ENCODE peak calls at places on chromosome 2, in five cellular contexts. One of them, this sample, is unnamed.

GRCh38 chr2:216786676-216787075 is 73.2 kb downstream of the TNP1 start:
- DNase-seq in GM23248: no peak
- DNase-seq in OCI-LY7: no peak
- DNase-seq in PC-3: no peak
- DNase-seq in GM23338: no peak
- DNase-seq in this sample: no peak

GRCh38 chr2:80303825-80304521 is 579 bp downstream of the LRRTM1 start:
- DNase-seq in PC-3: no peak
- DNase-seq in GM23248: peak
- DNase-seq in GM23338: peak
- DNase-seq in OCI-LY7: no peak
- DNase-seq in this sample: no peak

GRCh38 chr2:112045446-112046014 is 9.5 kb upstream of the TMEM87B start:
- DNase-seq in GM23248: no peak
- DNase-seq in PC-3: no peak
- DNase-seq in OCI-LY7: no peak
- DNase-seq in GM23338: no peak
- DNase-seq in this sample: no peak

GRCh38 chr2:110116033-110116710 is 550 bp upstream of the MALL start:
- DNase-seq in GM23248: peak
- DNase-seq in PC-3: peak
- DNase-seq in GM23338: peak
- DNase-seq in OCI-LY7: no peak
- DNase-seq in this sample: peak

GRCh38 chr2:1605102-1605501 is 139.2 kb downstream of the PXDN start:
- DNase-seq in OCI-LY7: no peak
- DNase-seq in PC-3: no peak
- DNase-seq in GM23248: peak
- DNase-seq in GM23338: peak
- DNase-seq in this sample: no peak

GRCh38 chr2:127700527-127701192 is 637 bp upstream of the SFT2D3 start:
- DNase-seq in OCI-LY7: peak
- DNase-seq in PC-3: peak
- DNase-seq in GM23248: peak
- DNase-seq in GM23338: peak
- DNase-seq in this sample: peak

GRCh38 chr2:55120634-55121359 is 70.5 kb upstream of the RTN4 start:
- DNase-seq in GM23338: no peak
- DNase-seq in GM23248: peak
- DNase-seq in OCI-LY7: no peak
- DNase-seq in PC-3: no peak
- DNase-seq in this sample: peak

GRCh38 chr2:123495241-123495640 is 529.8 kb upstream of the CNTNAP5 start:
- DNase-seq in PC-3: peak
- DNase-seq in OCI-LY7: no peak
- DNase-seq in GM23248: no peak
- DNase-seq in GM23338: no peak
- DNase-seq in this sample: no peak

GRCh38 chr2:219398721-219399333 is 11.1 kb upstream of the DNPEP start:
- DNase-seq in PC-3: peak
- DNase-seq in OCI-LY7: no peak
- DNase-seq in GM23248: peak
- DNase-seq in GM23338: no peak
- DNase-seq in this sample: peak

GRCh38 chr2:223649941-223650530 is 47.9 kb upstream of the SCG2 start:
- DNase-seq in GM23248: no peak
- DNase-seq in GM23338: no peak
- DNase-seq in PC-3: no peak
- DNase-seq in OCI-LY7: no peak
- DNase-seq in this sample: no peak

GRCh38 chr2:43826305-43827250 is 12.1 kb downstream of the ABCG5 start:
- DNase-seq in GM23248: no peak
- DNase-seq in GM23338: no peak
- DNase-seq in PC-3: no peak
- DNase-seq in OCI-LY7: no peak
- DNase-seq in this sample: no peak

GRCh38 chr2:207744451-207744850 is 25.3 kb downstream of the FZD5 start:
- DNase-seq in GM23248: no peak
- DNase-seq in PC-3: no peak
- DNase-seq in GM23338: no peak
- DNase-seq in OCI-LY7: no peak
- DNase-seq in this sample: no peak

GRCh38 chr2:205347899-205348298 is 334.4 kb upstream of the NRP2 start:
- DNase-seq in PC-3: no peak
- DNase-seq in OCI-LY7: no peak
- DNase-seq in GM23338: no peak
- DNase-seq in GM23248: no peak
- DNase-seq in this sample: no peak

GRCh38 chr2:42368817-42369550 is 8.0 kb upstream of the COX7A2L start:
- DNase-seq in GM23338: no peak
- DNase-seq in PC-3: peak
- DNase-seq in GM23248: no peak
- DNase-seq in OCI-LY7: no peak
- DNase-seq in this sample: no peak

GRCh38 chr2:72146357-72147302 is 1.0 kb downstream of the CYP26B1 start:
- DNase-seq in GM23338: peak
- DNase-seq in PC-3: no peak
- DNase-seq in GM23248: no peak
- DNase-seq in OCI-LY7: no peak
- DNase-seq in this sample: peak

GRCh38 chr2:144513388-144514100 is 6.4 kb downstream of the ZEB2 start:
- DNase-seq in OCI-LY7: no peak
- DNase-seq in PC-3: no peak
- DNase-seq in GM23338: peak
- DNase-seq in GM23248: peak
- DNase-seq in this sample: peak

GRCh38 chr2:191264647-191265079 is 19.5 kb downstream of the MYO1B start:
- DNase-seq in GM23248: peak
- DNase-seq in PC-3: peak
- DNase-seq in GM23338: no peak
- DNase-seq in OCI-LY7: no peak
- DNase-seq in this sample: no peak

GRCh38 chr2:65435625-65436168 is 3.3 kb upstream of the SPRED2 start:
- DNase-seq in GM23338: peak
- DNase-seq in OCI-LY7: peak
- DNase-seq in GM23248: peak
- DNase-seq in PC-3: peak
- DNase-seq in this sample: peak

GRCh38 chr2:181005809-181006208 is 25.4 kb downstream of the UBE2E3 start:
- DNase-seq in OCI-LY7: no peak
- DNase-seq in GM23338: no peak
- DNase-seq in GM23248: no peak
- DNase-seq in PC-3: no peak
- DNase-seq in this sample: no peak

GRCh38 chr2:15955232-15955983 is 15.1 kb downstream of the MYCN start:
- DNase-seq in OCI-LY7: no peak
- DNase-seq in PC-3: no peak
- DNase-seq in GM23248: no peak
- DNase-seq in GM23338: no peak
- DNase-seq in this sample: no peak

DNA sequence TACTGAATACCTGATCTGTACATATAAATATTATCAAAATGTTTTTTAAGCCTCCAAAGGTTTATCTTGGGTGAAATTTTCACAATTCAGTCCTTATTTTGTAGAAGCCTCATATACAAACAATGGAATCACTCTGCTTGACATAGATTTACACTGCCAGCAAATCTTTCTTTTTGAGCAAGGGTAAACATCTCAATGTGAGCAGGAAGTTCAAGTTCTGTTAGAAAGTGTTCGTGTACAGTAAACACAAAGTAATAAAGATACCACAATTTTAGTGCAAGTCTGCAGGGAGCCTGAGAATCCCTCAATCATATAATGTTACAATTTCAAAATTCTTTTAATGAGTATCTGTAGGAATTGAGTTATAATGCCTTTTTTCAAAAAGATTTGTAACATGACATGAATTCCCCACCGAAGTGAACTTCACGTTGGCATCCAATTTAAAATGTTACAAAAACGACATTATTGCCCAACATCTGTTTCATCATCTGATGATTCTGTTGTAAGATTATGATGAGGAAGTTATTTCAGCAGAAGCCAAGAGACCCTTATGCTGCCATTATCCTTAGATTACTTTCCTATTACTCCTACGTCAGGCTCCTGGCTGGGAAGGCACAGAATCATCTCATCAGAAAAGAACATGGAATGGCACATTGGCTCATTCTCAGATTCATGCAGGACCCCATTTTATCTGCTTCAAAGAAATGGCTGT is 283.9 kb upstream of the ACVR2A start:
- DNase-seq in GM23338: no peak
- DNase-seq in GM23248: peak
- DNase-seq in OCI-LY7: no peak
- DNase-seq in PC-3: no peak
- DNase-seq in this sample: no peak
- TF ChIP-seq EZH2phosphoT487 in GM23338: no peak
- TF ChIP-seq EZH2phosphoT487 in GM23248: no peak
- TF ChIP-seq EZH2phosphoT487 in OCI-LY7: no peak
- TF ChIP-seq EZH2phosphoT487 in PC-3: no peak
- TF ChIP-seq EZH2phosphoT487 in this sample: no peak

DNA sequence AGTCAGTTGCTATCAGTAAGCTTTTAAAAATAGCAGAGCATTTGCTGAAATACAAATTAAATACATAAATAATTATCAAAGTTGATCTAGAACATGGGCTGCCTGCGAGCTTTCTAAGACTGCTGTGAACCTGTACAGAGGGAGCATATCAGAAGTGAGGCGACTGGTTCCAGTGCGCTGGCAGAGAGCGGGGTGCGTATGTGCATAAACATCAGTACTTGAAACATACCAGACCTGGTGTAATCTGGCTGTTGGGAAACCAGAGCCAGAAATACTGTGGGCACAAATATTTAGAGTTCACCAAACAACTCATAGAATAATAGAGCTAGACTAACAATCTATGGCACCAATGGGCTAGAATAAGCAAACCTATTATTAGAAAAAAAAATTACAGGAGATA is 27.3 kb downstream of the PDIA6 start:
- DNase-seq in GM23338: no peak
- DNase-seq in OCI-LY7: no peak
- DNase-seq in GM23248: no peak
- DNase-seq in PC-3: no peak
- DNase-seq in this sample: no peak
- TF ChIP-seq EZH2phosphoT487 in GM23338: no peak
- TF ChIP-seq EZH2phosphoT487 in OCI-LY7: no peak
- TF ChIP-seq EZH2phosphoT487 in GM23248: no peak
- TF ChIP-seq EZH2phosphoT487 in PC-3: no peak
- TF ChIP-seq EZH2phosphoT487 in this sample: no peak

GRCh38 chr2:120446236-120447121 is 100.5 kb downstream of the INHBB start:
- DNase-seq in OCI-LY7: no peak
- DNase-seq in PC-3: no peak
- DNase-seq in GM23248: no peak
- DNase-seq in GM23338: no peak
- DNase-seq in this sample: no peak

GRCh38 chr2:120443946-120444345 is 98.0 kb downstream of the INHBB start:
- DNase-seq in GM23248: no peak
- DNase-seq in OCI-LY7: no peak
- DNase-seq in PC-3: no peak
- DNase-seq in GM23338: no peak
- DNase-seq in this sample: no peak

GRCh38 chr2:120447122-120447785 is 101.3 kb downstream of the INHBB start:
- DNase-seq in PC-3: peak
- DNase-seq in OCI-LY7: no peak
- DNase-seq in GM23248: peak
- DNase-seq in GM23338: no peak
- DNase-seq in this sample: no peak

GRCh38 chr2:120444691-120445240 is 98.8 kb downstream of the INHBB start:
- DNase-seq in GM23248: no peak
- DNase-seq in GM23338: no peak
- DNase-seq in OCI-LY7: no peak
- DNase-seq in PC-3: no peak
- DNase-seq in this sample: no peak

DNA sequence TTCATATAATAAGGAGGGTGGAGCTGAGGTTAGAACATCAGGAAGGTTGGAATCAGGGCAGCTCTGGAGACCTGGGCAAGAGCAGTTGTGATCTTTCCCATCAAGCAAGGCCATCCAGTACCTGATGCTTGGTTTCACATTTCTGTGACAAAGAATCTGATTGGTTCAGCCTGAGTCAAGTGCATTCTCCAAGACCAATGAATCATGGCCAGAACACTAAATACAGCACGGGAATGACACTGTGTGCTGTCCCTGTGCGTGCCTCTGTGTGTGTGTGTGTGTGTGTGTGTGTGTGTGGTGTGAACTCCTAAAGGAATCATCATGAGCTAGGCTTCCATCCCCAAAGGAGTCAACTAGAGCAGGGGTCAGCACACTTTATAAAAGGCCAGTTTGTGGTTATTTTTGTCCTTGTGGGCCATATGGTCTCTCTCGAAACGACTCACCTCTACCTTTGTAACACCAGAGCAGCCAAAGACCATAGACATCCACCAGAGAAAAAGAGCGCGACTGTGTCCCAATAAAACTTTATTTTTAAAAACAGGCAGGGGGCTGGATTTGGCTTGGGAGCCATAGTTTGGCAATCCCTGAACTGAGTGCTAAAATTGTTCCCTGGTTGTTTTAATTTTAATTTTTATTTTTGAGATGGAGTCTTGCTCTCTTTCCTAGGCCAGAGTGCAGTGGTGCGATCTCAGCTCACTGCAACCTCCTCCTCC is 99.7 kb downstream of the INHBB start:
- DNase-seq in GM23248: peak
- DNase-seq in GM23338: no peak
- DNase-seq in PC-3: peak
- DNase-seq in OCI-LY7: no peak
- DNase-seq in this sample: no peak
- TF ChIP-seq EZH2phosphoT487 in GM23248: no peak
- TF ChIP-seq EZH2phosphoT487 in GM23338: no peak
- TF ChIP-seq EZH2phosphoT487 in PC-3: no peak
- TF ChIP-seq EZH2phosphoT487 in OCI-LY7: no peak
- TF ChIP-seq EZH2phosphoT487 in this sample: no peak

GRCh38 chr2:83969085-83969484 is 490.0 kb downstream of the SUCLG1 start:
- DNase-seq in GM23248: no peak
- DNase-seq in PC-3: no peak
- DNase-seq in OCI-LY7: no peak
- DNase-seq in GM23338: no peak
- DNase-seq in this sample: no peak

GRCh38 chr2:83967854-83968253 is 491.2 kb downstream of the SUCLG1 start:
- DNase-seq in GM23248: no peak
- DNase-seq in PC-3: no peak
- DNase-seq in GM23338: peak
- DNase-seq in OCI-LY7: no peak
- DNase-seq in this sample: no peak

GRCh38 chr2:83972123-83972522 is 487.0 kb downstream of the SUCLG1 start:
- DNase-seq in PC-3: peak
- DNase-seq in GM23338: peak
- DNase-seq in GM23248: no peak
- DNase-seq in OCI-LY7: no peak
- DNase-seq in this sample: no peak

GRCh38 chr2:83970262-83970929 is 488.7 kb downstream of the SUCLG1 start:
- DNase-seq in GM23338: no peak
- DNase-seq in OCI-LY7: no peak
- DNase-seq in PC-3: no peak
- DNase-seq in GM23248: no peak
- DNase-seq in this sample: no peak

GRCh38 chr2:83971547-83971946 is 487.5 kb downstream of the SUCLG1 start:
- DNase-seq in GM23248: no peak
- DNase-seq in PC-3: peak
- DNase-seq in OCI-LY7: no peak
- DNase-seq in GM23338: no peak
- DNase-seq in this sample: peak
- TF ChIP-seq EZH2phosphoT487 in GM23248: no peak
- TF ChIP-seq EZH2phosphoT487 in PC-3: no peak
- TF ChIP-seq EZH2phosphoT487 in OCI-LY7: no peak
- TF ChIP-seq EZH2phosphoT487 in GM23338: no peak
- TF ChIP-seq EZH2phosphoT487 in this sample: no peak

GRCh38 chr2:178059111-178059510 is 13.5 kb downstream of the PDE11A start:
- DNase-seq in GM23248: no peak
- DNase-seq in OCI-LY7: no peak
- DNase-seq in PC-3: no peak
- DNase-seq in GM23338: no peak
- DNase-seq in this sample: no peak
- TF ChIP-seq EZH2phosphoT487 in GM23248: no peak
- TF ChIP-seq EZH2phosphoT487 in OCI-LY7: no peak
- TF ChIP-seq EZH2phosphoT487 in PC-3: no peak
- TF ChIP-seq EZH2phosphoT487 in GM23338: no peak
- TF ChIP-seq EZH2phosphoT487 in this sample: no peak